ENCODE peak calls at places on chromosomes 16 and 17, in nine cellular contexts. I is activated T-cell treated with anti-CD3 and anti-CD28 coated beads for 1 hour; C is neural progenitor cell; M is fibroblast of the conjunctiva; D is HTR-8/SVneo; T is HT-29; O is AG09309; W is stimulated activated CD4-positive, alpha-beta T cell treated with anti-CD3 and anti-CD28 coated beads, Interleukin-1b, Interleukin-23, amount 100 ng/mL, for 4 hours; V is activated T-helper 1 cell treated with anti-CD3 and anti-CD28 coated beads, Interleukin-2, amount 50 U/mL, for 16 hours. H is an unnamed sample.

GRCh38 chr17:74417178-74418045 is 14.5 kb upstream of the GPRC5C start:
- DNase-seq in W (no peak), V (no peak), T (peak; percentile 86), M (no peak), C (no peak), I (no peak), D (no peak), O (no peak), H (no peak)

GRCh38 chr17:13272296-13272695 is 254.5 kb upstream of the ELAC2 start:
- DNase-seq in C (no peak), I (no peak), M (no peak), T (no peak), V (no peak), D (no peak), O (no peak), W (no peak), H (no peak)

GRCh38 chr17:36943250-36944220 is 5.2 kb upstream of the AATF start:
- DNase-seq in M (no peak), T (no peak), O (no peak), V (no peak), I (no peak), C (peak; percentile 66), D (no peak), W (no peak), H (no peak)

GRCh38 chr17:31882571-31882970 is 18.9 kb downstream of the UTP6 start:
- DNase-seq in D (no peak), V (no peak), O (no peak), W (no peak), C (no peak), M (no peak), T (no peak), I (no peak), H (no peak)

GRCh38 chr17:31535581-31535981 is 144.1 kb downstream of the RAB11FIP4 start:
- DNase-seq in W (no peak), D (no peak), O (no peak), V (no peak), I (no peak), T (no peak), C (no peak), M (no peak), H (no peak)

GRCh38 chr16:24035127-24035842 is 199.5 kb downstream of the PRKCB start:
- DNase-seq in W (no peak), I (peak; percentile 3), V (no peak), D (no peak), C (peak; percentile 14), O (no peak), M (no peak), T (no peak), H (no peak)

GRCh38 chr16:19809693-19810092 is 75.0 kb downstream of the GPRC5B start:
- DNase-seq in M (no peak), W (no peak), V (no peak), D (no peak), T (no peak), C (no peak), I (no peak), O (no peak), H (no peak)

GRCh38 chr17:8029121-8029520 is 9.7 kb upstream of the ALOX15B start:
- DNase-seq in M (no peak), V (no peak), D (no peak), I (no peak), T (no peak), O (peak; percentile 11), W (no peak), C (no peak), H (no peak)

GRCh38 chr17:28346746-28347246 is 10.5 kb downstream of the POLDIP2 start:
- DNase-seq in I (no peak), W (no peak), M (no peak), T (peak; percentile 40), O (no peak), D (no peak), C (peak; percentile 21), V (no peak), H (no peak)

GRCh38 chr17:16462070-16462864 is 29.7 kb downstream of the LRRC75A start:
- DNase-seq in W (no peak), I (no peak), D (no peak), O (no peak), V (no peak), M (no peak), T (no peak), C (no peak), H (no peak)

GRCh38 chr16:50490828-50491227 is 57.4 kb upstream of the NKD1 start:
- DNase-seq in D (no peak), M (no peak), C (no peak), O (no peak), I (no peak), W (no peak), V (no peak), T (no peak), H (no peak)

GRCh38 chr17:3558603-3559269 is 1.1 kb upstream of the TRPV3 start:
- DNase-seq in M (no peak), C (no peak), W (peak; percentile 32), I (no peak), T (peak; percentile 64), V (peak; percentile 31), D (no peak), O (no peak), H (no peak)

GRCh38 chr17:973053-973452 is 6.5 kb downstream of the NXN start:
- DNase-seq in M (no peak), D (no peak), C (no peak), O (no peak), W (no peak), I (no peak), T (peak; percentile 77), V (no peak), H (no peak)

GRCh38 chr17:68513932-68514331 is 1.7 kb downstream of the PRKAR1A start:
- DNase-seq in D (no peak), O (no peak), I (no peak), C (no peak), W (no peak), V (no peak), T (no peak), M (no peak), H (no peak)

GRCh38 chr16:49866533-49867155 is 10.7 kb upstream of the ZNF423 start:
- DNase-seq in V (no peak), T (no peak), O (no peak), I (no peak), W (no peak), C (peak; percentile 92), M (no peak), D (no peak), H (no peak)

GRCh38 chr17:7739746-7740145 is 22.2 kb downstream of the DNAH2 start:
- DNase-seq in T (no peak), C (no peak), I (no peak), O (no peak), M (no peak), W (no peak), D (no peak), V (no peak), H (no peak)

GRCh38 chr17:40445769-40446468 is 2.7 kb downstream of the IGFBP4 start:
- DNase-seq in M (no peak), I (no peak), V (no peak), D (no peak), C (no peak), T (no peak), W (no peak), O (no peak), H (no peak)

GRCh38 chr17:63984651-63985386 is 12.1 kb upstream of the SCN4A start:
- DNase-seq in D (peak; percentile 53), W (peak; percentile 53), O (peak; percentile 85), M (peak; percentile 88), C (no peak), V (peak; percentile 34), T (peak; percentile 63), I (no peak), H (no peak)

GRCh38 chr17:45936610-45937009 is 42.3 kb downstream of the MAPT start:
- DNase-seq in M (no peak), C (no peak), I (no peak), V (no peak), D (no peak), W (no peak), T (no peak), O (no peak), H (no peak)

GRCh38 chr17:34458266-34458665 is 95.2 kb upstream of the CCL1 start:
- DNase-seq in O (no peak), M (no peak), I (no peak), T (no peak), D (no peak), W (no peak), V (no peak), C (no peak), H (no peak)

GRCh38 chr16:87076950-87077749 is 240.0 kb downstream of the C16orf95 start:
- DNase-seq in O (no peak), T (peak; percentile 49), C (peak; percentile 76), V (no peak), I (no peak), M (peak; percentile 23), D (peak; percentile 80), W (no peak), H (no peak)

GRCh38 chr17:78137392-78138203 is 7.0 kb downstream of the TMC8 start:
- DNase-seq in M (no peak), C (no peak), T (peak; percentile 85), O (no peak), I (peak; percentile 22), V (no peak), D (no peak), W (no peak), H (no peak)

GRCh38 chr16:77169650-77170236 is 21.2 kb upstream of the MON1B start:
- DNase-seq in D (no peak), I (peak; percentile 17), M (peak; percentile 12), C (peak; percentile 78), V (no peak), T (peak; percentile 55), O (no peak), W (no peak), H (no peak)

GRCh38 chr16:55478827-55479559 is at the start of gene MMP2:
- DNase-seq in D (no peak), T (no peak), C (peak; percentile 91), O (no peak), I (no peak), W (no peak), V (no peak), M (peak; percentile 61), H (no peak)

GRCh38 chr17:41464682-41465081 is 2.5 kb downstream of the KRT32 start:
- DNase-seq in V (no peak), M (peak; percentile 68), C (no peak), D (peak; percentile 95), W (no peak), I (no peak), O (peak; percentile 89), T (no peak), H (peak; percentile 38)

GRCh38 chr17:58321571-58322525 is 6.7 kb downstream of the TSPOAP1 start:
- DNase-seq in M (no peak), C (no peak), I (no peak), V (no peak), T (no peak), W (no peak), O (no peak), D (no peak), H (no peak)

GRCh38 chr16:80804061-80804450 is 342 bp downstream of the CDYL2 start:
- DNase-seq in W (peak; percentile 37), O (peak; percentile 17), M (peak; percentile 4), V (peak; percentile 50), T (peak; percentile 4), C (no peak), I (peak; percentile 41), D (peak; percentile 8), H (no peak)

GRCh38 chr16:70696952-70697600 is 11.2 kb upstream of the MTSS2 start:
- DNase-seq in D (no peak), I (no peak), W (no peak), T (peak; percentile 48), M (no peak), C (no peak), O (no peak), V (no peak), H (no peak)

GRCh38 chr16:49491111-49491670 is 117.6 kb downstream of the C16orf78 start:
- DNase-seq in O (no peak), C (peak; percentile 30), I (no peak), V (no peak), M (no peak), T (no peak), W (no peak), D (no peak), H (no peak)

GRCh38 chr17:80959330-80960036 is 32.2 kb upstream of the CHMP6 start:
- DNase-seq in I (no peak), M (peak; percentile 80), O (peak; percentile 14), T (no peak), C (no peak), V (no peak), W (no peak), D (no peak), H (no peak)